ENCODE peak calls at places on chromosome X, in ten cellular contexts. N, X, L, C, A, H, S, U, J and W are unnamed samples.

GRCh38 chrX:74797338-74797887 is 127.8 kb downstream of the NEXMIF start:
- DNase-seq in N (no peak), X (no peak), L (no peak), C (no peak), A (no peak), H (no peak), S (no peak), U (no peak), J (no peak), W (no peak)

GRCh38 chrX:54481751-54482150 is 14.3 kb downstream of the FGD1 start:
- DNase-seq in N (no peak), X (no peak), L (no peak), C (no peak), A (peak), H (no peak), S (no peak), U (no peak), J (no peak), W (no peak)

GRCh38 chrX:101265869-101266428 is 25.2 kb downstream of the TAF7L start:
- DNase-seq in N (no peak), X (no peak), L (no peak), C (peak), A (no peak), H (no peak), S (no peak), U (no peak), J (no peak), W (peak)

GRCh38 chrX:65681810-65682209 is 14.4 kb downstream of the MSN start:
- DNase-seq in N (no peak), X (no peak), L (no peak), C (no peak), A (no peak), H (no peak), S (no peak), U (no peak), J (no peak), W (no peak)

GRCh38 chrX:146907391-146908240 is 93.1 kb upstream of the CXorf51A start:
- DNase-seq in N (no peak), X (no peak), L (no peak), C (no peak), A (no peak), H (no peak), S (peak), U (no peak), J (no peak), W (peak)

GRCh38 chrX:69705818-69706217 is 89.9 kb downstream of the EDA start:
- DNase-seq in N (no peak), X (no peak), L (no peak), C (no peak), A (no peak), H (no peak), S (no peak), U (no peak), J (no peak), W (no peak)

GRCh38 chrX:43970528-43970927 is 2.7 kb downstream of the NDP start:
- DNase-seq in N (no peak), X (no peak), L (no peak), C (no peak), A (no peak), H (no peak), S (no peak), U (no peak), J (no peak), W (peak)

GRCh38 chrX:57821703-57822375 is 88.4 kb downstream of the ZXDA start:
- DNase-seq in N (peak), X (no peak), L (no peak), C (peak), A (peak), H (no peak), S (peak), U (peak), J (peak), W (peak)

GRCh38 chrX:38124000-38124399 is 96.7 kb downstream of the SRPX start:
- DNase-seq in N (no peak), X (no peak), L (no peak), C (no peak), A (no peak), H (no peak), S (no peak), U (no peak), J (no peak), W (no peak)

GRCh38 chrX:45449982-45450381 is 249.3 kb upstream of the DIPK2B start:
- DNase-seq in N (no peak), X (no peak), L (no peak), C (peak), A (no peak), H (no peak), S (no peak), U (peak), J (no peak), W (peak)

GRCh38 chrX:46978341-46979291 is 66.4 kb downstream of the JADE3 start:
- DNase-seq in N (peak), X (peak), L (peak), C (peak), A (peak), H (peak), S (peak), U (peak), J (peak), W (peak)

GRCh38 chrX:65480960-65481359 is 53.6 kb downstream of the LAS1L start:
- DNase-seq in N (no peak), X (no peak), L (no peak), C (no peak), A (no peak), H (no peak), S (no peak), U (no peak), J (no peak), W (no peak)

GRCh38 chrX:77441479-77441878 is 5.7 kb upstream of the FGF16 start:
- DNase-seq in N (no peak), X (no peak), L (no peak), C (no peak), A (no peak), H (no peak), S (no peak), U (no peak), J (no peak), W (no peak)

GRCh38 chrX:13770013-13770412 is 35.5 kb downstream of the OFD1 start:
- DNase-seq in N (no peak), X (no peak), L (no peak), C (no peak), A (no peak), H (no peak), S (no peak), U (no peak), J (no peak), W (no peak)

GRCh38 chrX:13190051-13190450 is 129.8 kb downstream of the ATXN3L start:
- DNase-seq in N (no peak), X (no peak), L (no peak), C (no peak), A (no peak), H (no peak), S (no peak), U (no peak), J (no peak), W (no peak)

GRCh38 chrX:106249706-106250379 is 81.7 kb downstream of the PWWP3B start:
- DNase-seq in N (no peak), X (no peak), L (no peak), C (peak), A (no peak), H (no peak), S (no peak), U (no peak), J (no peak), W (peak)

GRCh38 chrX:17464196-17464595 is 89.2 kb downstream of the NHS start:
- DNase-seq in N (no peak), X (no peak), L (no peak), C (no peak), A (no peak), H (no peak), S (no peak), U (no peak), J (no peak), W (peak)

GRCh38 chrX:21845096-21845495 is 5.7 kb downstream of the MBTPS2 start:
- DNase-seq in N (no peak), X (no peak), L (no peak), C (no peak), A (no peak), H (no peak), S (no peak), U (no peak), J (no peak), W (no peak)

GRCh38 chrX:13387656-13388421 is 68.0 kb upstream of the ATXN3L start:
- DNase-seq in N (peak), X (no peak), L (no peak), C (no peak), A (no peak), H (no peak), S (no peak), U (no peak), J (no peak), W (peak)

GRCh38 chrX:12930150-12930549 is 23.7 kb downstream of the TLR8 start:
- DNase-seq in N (no peak), X (no peak), L (no peak), C (no peak), A (no peak), H (no peak), S (no peak), U (no peak), J (no peak), W (no peak)

GRCh38 chrX:53494427-53494826 is 60.3 kb upstream of the HSD17B10 start:
- DNase-seq in N (no peak), X (no peak), L (no peak), C (peak), A (peak), H (no peak), S (no peak), U (no peak), J (no peak), W (no peak)

GRCh38 chrX:152958047-152958446 is 35.9 kb downstream of the PNMA5 start:
- DNase-seq in N (no peak), X (no peak), L (no peak), C (peak), A (no peak), H (no peak), S (no peak), U (no peak), J (no peak), W (no peak)

GRCh38 chrX:152959626-152960025 is 34.3 kb downstream of the PNMA5 start:
- DNase-seq in N (no peak), X (no peak), L (no peak), C (no peak), A (no peak), H (no peak), S (no peak), U (no peak), J (no peak), W (no peak)

GRCh38 chrX:152960115-152960514 is 33.8 kb downstream of the PNMA5 start:
- DNase-seq in N (no peak), X (no peak), L (no peak), C (no peak), A (no peak), H (no peak), S (no peak), U (no peak), J (no peak), W (peak)

DNA sequence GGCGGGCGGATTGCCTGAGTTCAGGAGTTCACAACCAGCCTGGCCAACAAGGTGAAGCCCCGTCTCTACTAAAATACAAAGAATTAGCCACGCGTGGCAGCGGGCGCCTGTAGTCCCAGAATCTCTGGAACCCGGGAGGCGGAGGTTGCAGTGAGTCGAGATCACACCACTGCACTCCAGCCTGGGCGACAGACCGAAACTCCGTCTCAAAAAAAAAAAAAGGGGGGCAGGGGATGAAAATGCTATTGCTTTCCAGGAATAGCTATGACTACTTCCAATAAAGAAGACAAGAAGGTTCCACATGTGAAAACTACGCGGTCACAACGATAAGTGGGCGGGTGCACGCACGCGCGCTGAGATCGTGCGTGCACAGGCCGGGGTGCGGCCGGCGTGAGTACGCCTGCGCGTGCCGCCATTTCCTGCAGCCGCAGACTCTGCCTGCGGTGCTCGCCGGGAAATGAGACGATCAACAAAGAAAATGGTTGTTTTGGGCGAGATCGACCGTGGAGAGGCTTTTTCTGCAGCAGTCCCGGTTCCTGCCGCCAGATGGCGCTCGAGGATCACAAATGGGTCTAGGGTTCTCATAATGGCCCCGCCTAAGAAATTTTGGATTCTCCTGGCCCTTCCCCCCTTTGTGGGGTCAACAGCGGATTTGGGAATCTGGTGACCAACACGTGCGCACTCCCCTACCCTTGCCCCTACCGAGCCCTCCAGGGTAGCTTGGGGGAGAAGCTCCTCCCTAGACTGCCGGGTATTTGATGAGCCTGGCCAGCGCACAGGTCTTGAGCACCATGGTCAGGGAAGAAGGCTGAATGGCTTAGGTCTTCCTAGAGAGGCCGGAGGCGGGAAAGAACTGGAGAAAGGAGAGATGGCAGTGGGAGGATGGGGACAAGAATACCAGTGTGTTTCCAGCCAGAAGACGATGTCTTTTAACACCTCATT is 35.1 kb downstream of the PNMA5 start:
- DNase-seq in N (peak), X (peak), L (peak), C (peak), A (peak), H (peak), S (peak), U (peak), J (peak), W (peak)
- H3K4me3 ChIP-seq in N (peak), X (peak), L (no peak), C (no peak), A (peak), H (no peak), S (peak), U (peak), J (no peak), W (no peak)

GRCh38 chrX:119389854-119390501 is 9.2 kb upstream of the SLC25A43 start:
- DNase-seq in N (no peak), X (no peak), L (no peak), C (no peak), A (no peak), H (no peak), S (peak), U (no peak), J (no peak), W (no peak)
- H3K4me3 ChIP-seq in N (no peak), X (peak), L (no peak), C (no peak), A (no peak), H (no peak), S (no peak), U (no peak), J (no peak), W (no peak)

DNA sequence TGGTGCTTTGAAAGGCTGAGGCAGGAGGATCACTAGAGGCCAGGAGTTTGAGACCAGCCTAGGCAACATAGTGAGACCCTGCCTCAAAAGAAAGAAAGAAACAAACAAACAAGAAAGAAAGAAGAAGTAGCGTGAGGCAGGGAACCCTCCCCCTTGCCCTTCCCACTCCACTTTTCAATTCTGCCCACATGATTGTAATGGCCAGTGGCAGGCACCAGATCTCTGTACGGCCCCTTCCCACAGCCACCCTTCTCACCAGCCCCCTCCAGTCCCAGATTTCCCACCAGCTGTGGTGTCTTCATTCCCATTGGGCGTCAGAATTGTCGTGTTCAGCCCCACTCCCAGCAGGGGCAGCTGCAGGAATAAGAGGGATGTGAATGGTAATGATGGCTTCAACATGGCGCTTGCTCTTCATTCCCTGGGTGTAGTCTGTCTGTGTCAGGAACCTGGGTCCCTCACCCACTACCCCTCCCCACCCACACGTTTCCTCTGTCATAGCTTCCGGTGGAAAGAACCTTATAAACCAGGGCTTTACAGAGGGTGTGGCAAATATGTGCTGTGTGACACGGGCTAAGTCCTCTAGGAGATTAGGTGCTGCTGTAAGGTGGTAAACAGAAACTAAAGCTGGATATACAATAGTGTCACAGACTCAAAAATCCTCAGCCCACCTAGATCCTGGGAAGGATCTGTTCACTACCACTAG is at the start of gene IL2RG:
- DNase-seq in N (peak), X (no peak), L (peak), C (no peak), A (no peak), H (peak), S (no peak), U (no peak), J (no peak), W (peak)
- H3K4me3 ChIP-seq in N (peak), X (no peak), L (peak), C (no peak), A (no peak), H (peak), S (no peak), U (no peak), J (no peak), W (no peak)

GRCh38 chrX:155330992-155331391 is 3.4 kb downstream of the CLIC2 start:
- DNase-seq in N (no peak), X (no peak), L (no peak), C (no peak), A (no peak), H (no peak), S (no peak), U (no peak), J (no peak), W (no peak)

GRCh38 chrX:155329293-155329692 is 5.1 kb downstream of the CLIC2 start:
- DNase-seq in N (no peak), X (no peak), L (no peak), C (no peak), A (no peak), H (no peak), S (no peak), U (no peak), J (no peak), W (no peak)

GRCh38 chrX:155333701-155334100 is 713 bp downstream of the CLIC2 start:
- DNase-seq in N (peak), X (no peak), L (no peak), C (no peak), A (no peak), H (no peak), S (no peak), U (no peak), J (no peak), W (no peak)

GRCh38 chrX:155334486-155335316 is at the start of gene CLIC2:
- DNase-seq in N (peak), X (no peak), L (no peak), C (peak), A (no peak), H (no peak), S (no peak), U (no peak), J (no peak), W (peak)
- H3K4me3 ChIP-seq in N (peak), X (no peak), L (peak), C (no peak), A (no peak), H (no peak), S (no peak), U (no peak), J (no peak), W (no peak)

GRCh38 chrX:104254442-104255115 is at the start of gene ESX1:
- DNase-seq in N (peak), X (peak), L (no peak), C (no peak), A (no peak), H (no peak), S (peak), U (no peak), J (no peak), W (peak)
- H3K4me3 ChIP-seq in N (no peak), X (no peak), L (no peak), C (peak), A (no peak), H (no peak), S (peak), U (no peak), J (no peak), W (no peak)

DNA sequence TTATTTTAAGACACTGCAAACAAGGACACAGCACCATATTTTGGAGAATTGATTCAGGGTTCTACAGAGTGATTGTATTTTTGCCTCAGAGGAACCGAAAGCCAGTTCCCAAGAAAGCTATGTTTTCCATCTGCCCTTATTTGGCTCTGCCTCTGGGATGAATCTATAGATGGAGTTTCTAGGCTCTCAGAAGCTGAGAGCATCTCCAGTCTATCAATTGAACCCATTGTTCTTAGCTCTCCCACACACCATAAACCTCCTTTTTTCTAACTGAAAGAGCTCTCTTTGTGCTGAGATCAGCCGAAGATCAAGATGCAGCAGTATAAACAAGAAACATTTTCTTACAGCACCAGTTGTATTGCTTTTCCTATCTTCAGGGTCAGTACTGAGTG is 16.9 kb downstream of the PLP1 start:
- DNase-seq in N (no peak), X (no peak), L (no peak), C (peak), A (no peak), H (no peak), S (no peak), U (no peak), J (no peak), W (no peak)
- H3K4me3 ChIP-seq in N (no peak), X (peak), L (no peak), C (no peak), A (no peak), H (no peak), S (no peak), U (no peak), J (no peak), W (no peak)

GRCh38 chrX:123184199-123184857 is at the start of gene GRIA3:
- DNase-seq in N (peak), X (no peak), L (no peak), C (no peak), A (no peak), H (no peak), S (peak), U (no peak), J (no peak), W (peak)
- H3K4me3 ChIP-seq in N (peak), X (peak), L (no peak), C (peak), A (no peak), H (no peak), S (peak), U (no peak), J (no peak), W (peak)

GRCh38 chrX:40098264-40099045 is 697 bp upstream of the BCOR start:
- DNase-seq in N (peak), X (peak), L (peak), C (peak), A (peak), H (no peak), S (peak), U (no peak), J (peak), W (no peak)
- H3K4me3 ChIP-seq in N (peak), X (peak), L (peak), C (peak), A (peak), H (peak), S (peak), U (peak), J (peak), W (peak)